ENCODE peak calls at places on chromosome 3, in seven cellular contexts. Q, E, F, U, W, A and R are unnamed samples.

GRCh38 chr3:102790742-102791141 is 355.9 kb downstream of the ZPLD1 start:
- DNase-seq in U (no peak), A (no peak), F (no peak), W (no peak), E (no peak), Q (no peak), R (no peak)

GRCh38 chr3:186772886-186773417 is 10.4 kb upstream of the EIF4A2 start:
- DNase-seq in E (no peak), A (no peak), F (no peak), W (no peak), Q (peak), U (no peak), R (peak)

GRCh38 chr3:52277071-52277964 is 1.1 kb downstream of the WDR82 start:
- DNase-seq in A (no peak), E (no peak), U (peak), Q (peak), F (no peak), W (no peak), R (peak)

GRCh38 chr3:29789686-29790085 is 508.8 kb downstream of the RBMS3 start:
- DNase-seq in U (no peak), Q (peak), W (no peak), A (no peak), E (no peak), F (no peak), R (no peak)

GRCh38 chr3:15292765-15293522 is 39.4 kb downstream of the SH3BP5 start:
- DNase-seq in W (no peak), A (no peak), F (no peak), U (no peak), E (no peak), Q (no peak), R (peak)

GRCh38 chr3:141876381-141876890 is at the start of gene ATP1B3:
- DNase-seq in U (peak), W (peak), A (peak), E (peak), Q (peak), F (peak), R (peak)

GRCh38 chr3:177569823-177570657 is 372.8 kb upstream of the TBL1XR1 start:
- DNase-seq in U (no peak), E (no peak), F (no peak), A (no peak), W (no peak), Q (no peak), R (peak)

GRCh38 chr3:197394464-197395321 is 96.3 kb upstream of the DLG1 start:
- DNase-seq in Q (peak), E (peak), U (no peak), W (no peak), A (peak), F (peak), R (peak)

GRCh38 chr3:124256599-124256998 is 264.7 kb upstream of the ROPN1 start:
- DNase-seq in W (no peak), F (no peak), U (no peak), A (no peak), Q (no peak), E (no peak), R (peak)

GRCh38 chr3:27326211-27326948 is 42.8 kb downstream of the NEK10 start:
- DNase-seq in F (no peak), E (no peak), U (no peak), Q (no peak), W (no peak), A (no peak), R (peak)

GRCh38 chr3:87227104-87227834 is at the start of gene CHMP2B:
- DNase-seq in A (peak), Q (peak), E (peak), U (peak), F (peak), W (peak), R (peak)

GRCh38 chr3:17994167-17994566 is 251.7 kb upstream of the TBC1D5 start:
- DNase-seq in Q (no peak), W (no peak), E (no peak), U (no peak), A (no peak), F (no peak), R (no peak)

GRCh38 chr3:187986514-187986934 is 167.4 kb upstream of the LPP start:
- DNase-seq in F (peak), Q (no peak), E (no peak), A (no peak), W (no peak), U (no peak), R (no peak)

GRCh38 chr3:124607163-124607562 is 123.1 kb upstream of the UMPS start:
- DNase-seq in Q (no peak), F (no peak), A (no peak), U (peak), E (no peak), W (no peak), R (no peak)

GRCh38 chr3:154421067-154421466 is 8.9 kb downstream of the GPR149 start:
- DNase-seq in F (no peak), W (no peak), E (no peak), Q (no peak), A (no peak), U (no peak), R (peak)

GRCh38 chr3:190326930-190327329 is 4.7 kb upstream of the CLDN1 start:
- DNase-seq in E (no peak), W (no peak), A (no peak), F (no peak), Q (no peak), U (no peak), R (no peak)

GRCh38 chr3:52784931-52785590 is 7.7 kb downstream of the ITIH1 start:
- DNase-seq in W (no peak), E (no peak), A (no peak), F (no peak), U (no peak), Q (no peak), R (no peak)

GRCh38 chr3:151926956-151927355 is 53.5 kb downstream of the SUCNR1 start:
- DNase-seq in W (no peak), Q (no peak), F (no peak), E (no peak), U (no peak), A (no peak), R (no peak)

DNA sequence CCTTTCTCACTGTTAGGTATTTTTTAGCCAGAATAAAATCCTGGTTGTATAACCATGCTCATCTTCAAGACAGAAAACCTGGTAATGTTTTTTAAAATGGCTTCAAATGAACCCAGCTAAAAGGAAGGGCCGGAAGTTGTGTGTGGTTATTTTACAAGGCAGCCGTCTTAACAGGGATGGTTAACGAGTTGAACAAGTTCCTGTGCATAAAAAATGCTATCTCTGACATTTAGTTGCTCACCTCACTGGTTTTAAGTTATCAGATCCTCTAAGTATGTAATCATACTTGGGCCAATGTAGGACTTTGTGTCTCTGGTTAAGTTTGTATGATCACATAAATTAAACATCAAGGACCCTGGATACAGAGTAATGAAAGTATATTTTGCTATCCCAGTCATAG is 2.1 kb downstream of the ATP11B start:
- DNase-seq in Q (no peak), F (no peak), U (no peak), A (no peak), E (peak), W (no peak), R (peak)
- TF ChIP-seq JUND in Q (no peak), F (no peak), U (no peak), A (no peak), E (no peak), W (no peak), R (no peak)

GRCh38 chr3:111073186-111073585 is 1.6 kb downstream of the NECTIN3 start:
- DNase-seq in F (no peak), W (no peak), U (no peak), A (no peak), Q (no peak), E (no peak), R (no peak)

GRCh38 chr3:111070772-111071256 is 802 bp upstream of the NECTIN3 start:
- DNase-seq in W (no peak), A (no peak), E (no peak), F (no peak), U (peak), Q (no peak), R (no peak)

GRCh38 chr3:111071257-111072015 is at the start of gene NECTIN3:
- DNase-seq in E (peak), U (peak), Q (peak), A (no peak), W (no peak), F (peak), R (peak)

GRCh38 chr3:111069974-111070751 is 1.5 kb upstream of the NECTIN3 start:
- DNase-seq in Q (peak), F (no peak), U (no peak), E (no peak), A (no peak), W (no peak), R (no peak)

DNA sequence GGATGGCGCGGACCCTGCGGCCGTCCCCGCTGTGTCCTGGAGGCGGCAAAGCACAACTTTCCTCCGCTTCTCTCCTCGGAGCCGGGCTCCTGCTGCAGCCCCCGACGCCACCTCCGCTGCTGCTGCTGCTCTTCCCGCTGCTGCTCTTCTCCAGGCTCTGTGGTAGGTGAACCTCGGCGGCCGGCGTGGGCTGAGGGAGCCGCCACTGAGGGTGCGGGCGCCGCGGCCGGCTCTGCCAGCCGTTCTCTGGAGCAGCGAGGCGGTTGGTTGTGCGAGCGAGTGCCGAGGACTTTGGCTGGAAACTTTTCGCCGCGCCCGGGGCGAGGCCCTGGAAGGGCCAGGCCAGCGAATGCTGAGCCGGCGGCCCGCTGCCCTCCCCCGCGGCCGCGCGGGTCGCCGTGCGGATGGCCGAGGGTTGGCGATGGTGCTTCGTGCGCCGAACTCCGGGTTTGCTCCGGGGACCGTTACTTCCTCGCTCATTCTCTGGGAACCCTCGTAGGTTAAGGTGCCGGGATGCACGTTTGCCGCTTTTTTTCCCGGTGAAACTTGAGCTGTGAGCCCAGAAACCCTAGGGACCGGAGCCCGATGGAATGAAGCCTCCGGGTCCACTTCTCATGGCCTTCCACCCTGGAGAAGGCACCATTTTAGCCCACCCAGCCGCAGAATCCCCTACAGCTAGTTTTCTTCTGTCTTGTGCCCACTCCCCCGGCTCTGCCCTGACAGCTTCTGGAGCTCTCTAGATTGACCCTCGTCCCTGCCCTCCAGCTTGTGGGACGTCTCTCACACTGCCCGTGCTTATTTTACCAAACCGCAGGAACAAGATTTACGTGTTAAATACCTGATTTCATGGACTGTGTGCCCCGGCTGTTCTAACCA is 638 bp downstream of the NECTIN3 start:
- DNase-seq in W (no peak), F (no peak), Q (no peak), E (no peak), U (peak), A (no peak), R (no peak)
- TF ChIP-seq JUND in W (no peak), F (no peak), Q (no peak), E (no peak), U (no peak), A (no peak), R (no peak)

DNA sequence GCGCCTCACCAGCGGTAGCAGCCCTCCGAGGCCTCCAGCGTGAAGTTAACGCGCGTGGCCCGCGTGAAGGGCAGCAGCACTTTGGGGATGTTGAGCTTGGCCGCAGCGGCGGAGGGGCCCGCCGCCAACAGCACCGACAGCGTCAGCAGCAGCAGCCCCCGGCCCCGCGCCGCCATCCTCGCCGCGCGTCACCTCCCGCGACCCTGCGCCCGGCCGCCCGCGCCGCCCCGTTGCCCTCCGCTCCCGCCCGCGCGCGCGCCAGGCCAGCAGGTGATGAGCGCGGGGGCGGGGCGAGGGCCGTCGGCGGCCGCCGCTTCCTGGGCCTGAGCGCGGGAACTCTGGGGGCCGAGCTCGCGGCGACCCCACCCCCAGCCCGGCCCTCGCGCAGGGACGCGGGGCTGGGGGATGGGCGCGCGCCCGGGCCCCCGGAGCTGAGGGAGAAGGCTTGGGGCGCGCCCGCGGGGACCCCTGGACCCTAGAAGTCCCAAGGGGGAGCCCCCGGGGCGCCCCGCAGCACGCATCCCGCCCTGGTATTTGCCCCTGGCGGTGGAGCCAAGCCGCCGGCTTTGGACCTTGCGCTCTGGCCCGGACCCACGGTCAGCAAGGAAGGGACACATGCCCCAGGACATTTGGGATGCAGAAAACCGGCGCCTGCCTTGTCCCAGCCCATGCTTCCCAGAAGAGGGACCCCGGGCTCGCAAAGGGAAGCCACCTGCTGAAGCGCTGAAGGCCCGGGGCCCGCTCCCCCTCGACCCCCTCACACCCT is at the start of gene NUP210:
- DNase-seq in A (no peak), Q (peak), F (no peak), E (peak), W (no peak), U (peak), R (peak)
- TF ChIP-seq JUND in A (no peak), Q (no peak), F (no peak), E (no peak), W (no peak), U (no peak), R (no peak)

DNA sequence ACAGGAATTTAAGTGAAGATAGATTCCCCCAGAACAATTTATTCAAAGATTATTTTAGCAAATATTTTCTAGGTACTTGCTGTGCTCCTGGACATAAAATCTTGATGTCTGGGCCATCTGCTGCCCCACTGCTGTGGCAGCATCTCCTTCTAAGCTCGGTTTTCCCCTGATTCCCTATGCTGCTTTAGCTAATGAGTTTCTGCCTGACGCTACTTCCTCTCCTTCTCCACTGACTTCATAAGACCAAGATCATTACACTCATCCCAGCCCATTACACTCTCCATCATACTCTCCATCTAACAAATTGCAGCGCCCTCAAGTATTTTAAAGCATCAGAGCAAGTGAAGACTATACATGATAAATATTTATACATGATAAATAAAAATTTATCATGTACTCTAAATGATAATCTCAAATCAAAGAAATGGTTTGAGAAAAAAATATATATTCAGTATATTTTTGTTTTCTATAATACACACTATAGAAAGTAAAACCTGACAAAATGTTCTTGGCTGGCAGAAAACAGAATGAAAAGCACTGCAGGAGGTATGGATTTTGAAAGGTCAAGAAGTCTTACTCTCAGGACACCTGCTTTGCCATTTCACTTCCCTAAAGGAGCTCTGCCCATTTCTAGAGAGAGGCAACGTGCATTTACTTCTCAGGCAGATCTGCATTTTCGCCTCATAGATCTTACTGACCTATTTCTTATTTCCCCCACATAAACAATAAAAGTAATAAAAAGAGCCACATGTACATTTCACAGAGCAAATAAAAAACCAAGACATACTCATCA is 232.0 kb downstream of the KCNMB2 start:
- DNase-seq in Q (no peak), E (no peak), W (no peak), U (no peak), A (no peak), F (no peak), R (no peak)
- TF ChIP-seq JUND in Q (no peak), E (no peak), W (no peak), U (no peak), A (no peak), F (no peak), R (no peak)

DNA sequence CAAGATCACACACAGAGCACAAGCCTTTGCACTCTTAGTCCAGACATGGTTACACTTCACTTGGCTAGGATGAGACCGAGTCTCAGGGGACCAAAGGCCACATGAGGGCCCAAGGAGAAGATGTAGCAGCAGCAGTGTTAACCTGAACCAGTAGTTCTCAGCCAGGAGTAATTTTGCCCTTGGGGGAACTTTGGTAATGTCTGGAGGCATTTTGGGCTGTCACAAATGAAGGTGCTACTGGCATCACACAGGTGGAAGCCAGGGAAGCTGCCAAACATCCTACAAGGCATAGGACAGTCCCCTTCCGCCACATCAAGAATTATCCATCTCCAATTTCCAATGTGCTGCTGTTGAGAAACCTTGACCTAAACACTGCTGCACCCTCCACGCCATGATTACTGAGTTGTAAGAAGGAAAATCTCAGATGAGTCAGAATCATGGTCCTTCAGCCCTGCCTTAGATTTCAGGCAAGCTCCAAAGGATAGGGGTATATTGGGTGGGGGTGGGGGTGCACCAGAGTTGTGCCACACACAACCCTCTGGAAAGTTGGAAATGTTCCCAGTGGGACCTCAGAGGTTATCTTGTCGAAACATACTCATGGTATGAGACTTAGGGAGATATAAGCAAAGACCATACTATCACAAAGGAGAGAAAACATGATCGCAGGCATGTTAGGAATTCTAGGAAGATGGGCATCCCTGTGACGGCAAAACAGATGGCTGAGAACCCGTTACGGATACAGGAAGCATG is 36.2 kb downstream of the SEMA5B start:
- DNase-seq in E (no peak), Q (no peak), U (no peak), A (no peak), W (no peak), F (no peak), R (no peak)
- TF ChIP-seq JUND in E (no peak), Q (no peak), U (no peak), A (no peak), W (no peak), F (no peak), R (no peak)

DNA sequence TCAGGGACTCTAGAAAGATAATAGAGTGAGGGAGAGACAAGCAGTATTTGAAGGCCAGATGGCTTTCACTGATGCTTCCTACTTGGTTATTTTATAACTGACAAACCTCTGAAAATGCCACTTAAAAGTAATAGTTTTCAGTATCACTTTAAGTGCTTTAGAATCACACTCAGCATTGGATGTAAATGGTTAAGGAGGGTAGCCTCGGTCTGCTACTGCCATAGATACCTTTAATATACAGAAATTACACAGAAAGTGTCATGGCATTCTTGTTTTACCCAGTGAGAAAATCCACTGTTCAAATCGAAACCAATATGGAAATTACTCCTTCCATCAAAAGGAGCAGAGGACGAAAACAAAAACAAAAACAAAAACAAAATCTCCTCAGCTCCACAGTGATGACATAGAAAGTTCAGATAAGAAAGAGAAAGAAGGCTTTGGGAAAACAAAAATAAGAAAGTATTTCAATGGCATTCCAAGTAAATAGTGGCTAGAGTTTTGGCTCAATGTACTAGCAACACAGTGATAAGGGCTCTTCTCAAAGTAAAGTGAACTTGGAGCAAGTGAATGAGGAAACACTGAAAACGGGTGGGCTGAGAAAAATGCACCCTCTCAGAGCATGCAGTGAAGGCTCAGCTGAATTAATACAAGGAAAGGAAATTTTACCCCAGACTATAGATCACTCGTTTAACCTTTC is 43.2 kb upstream of the CD47 start:
- DNase-seq in A (no peak), Q (no peak), W (no peak), F (no peak), E (no peak), U (no peak), R (no peak)
- TF ChIP-seq JUND in A (no peak), Q (no peak), W (no peak), F (no peak), E (no peak), U (no peak), R (no peak)

DNA sequence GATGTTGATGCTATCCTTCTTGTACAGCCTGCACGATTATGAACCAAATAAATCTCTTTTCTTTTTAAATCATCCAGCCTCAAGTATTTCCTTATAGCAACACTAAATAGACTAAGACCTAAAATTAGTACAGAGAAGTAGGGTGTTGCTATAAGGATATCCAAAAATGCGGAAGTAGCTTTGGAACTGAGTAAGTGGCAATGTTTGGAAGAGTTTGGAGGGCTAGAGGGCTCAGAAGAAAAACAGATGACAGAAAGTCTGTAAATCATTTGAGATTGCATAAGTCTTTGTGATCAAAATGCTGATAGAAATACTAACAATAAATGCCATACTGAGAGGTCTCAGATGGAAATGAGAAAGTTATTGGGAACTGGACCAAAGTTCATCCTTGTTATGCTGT is 894.9 kb downstream of the DIPK2A start:
- DNase-seq in Q (no peak), E (no peak), U (no peak), F (no peak), A (no peak), W (no peak), R (no peak)
- TF ChIP-seq JUND in Q (no peak), E (no peak), U (no peak), F (no peak), A (no peak), W (no peak), R (no peak)